ENCODE peak calls at places on chromosome 22, in five cellular contexts. Z is iris pigment epithelial cell, K is NCI-H1092 treated with DMSO at 0.1 percent for 48 hours, A is HFF-Myc, R is brain pericyte. C is an unnamed sample.

GRCh38 chr22:26589845-26590524 is at the start of gene TPST2:
- DNase-seq in R (no peak), K (peak; percentile 58), A (no peak), Z (peak; percentile 71), C (peak; percentile 87)

GRCh38 chr22:19886605-19887250 is 32.1 kb upstream of the GNB1L start:
- DNase-seq in Z (peak; percentile 76), K (no peak), A (peak; percentile 71), R (no peak), C (peak; percentile 61)

GRCh38 chr22:45969414-45969799 is 7.6 kb downstream of the WNT7B start:
- DNase-seq in K (no peak), A (no peak), Z (peak; percentile 34), R (no peak), C (no peak)

GRCh38 chr22:43436536-43437267 is 24.9 kb downstream of the MPPED1 start:
- DNase-seq in K (no peak), Z (no peak), R (no peak), A (no peak), C (no peak)

GRCh38 chr22:17119481-17120202 is 1.5 kb downstream of the TMEM121B start:
- DNase-seq in Z (peak; percentile 34), K (no peak), A (no peak), R (no peak), C (peak; percentile 55)

GRCh38 chr22:36171941-36172340 is 11.4 kb upstream of the APOL3 start:
- DNase-seq in K (no peak), R (no peak), Z (no peak), A (no peak), C (no peak)

GRCh38 chr22:46761539-46762237 is 762 bp upstream of the TBC1D22A start:
- DNase-seq in Z (no peak), K (no peak), R (no peak), A (no peak), C (peak; percentile 42)

GRCh38 chr22:48410536-48410935 is 1417.1 kb downstream of the BRD1 start:
- DNase-seq in K (no peak), R (no peak), Z (no peak), A (no peak), C (no peak)